ENCODE peak calls at places on chromosomes 6 and 20, in ten cellular contexts. B is dorsolateral prefrontal cortex; O is heart right ventricle; C is cerebellum; I is ACHN; F is stimulated activated CD4-positive, alpha-beta T cell treated with anti-CD3 and anti-CD28 coated beads, Interleukin-2, amount 100 ng/mL, for 24 hours; Y is upper lobe of right lung; S is endothelial cell; U is sigmoid colon; Q is left colon. H is an unnamed sample.

GRCh38 chr6:21800948-21801438 is 207.4 kb downstream of the SOX4 start:
- DNase-seq in O (no peak), B (no peak), I (peak), S (no peak), C (no peak), Y (no peak), F (no peak), U (no peak), Q (no peak), H (no peak)

GRCh38 chr20:709421-709820 is 33.8 kb upstream of the SCRT2 start:
- DNase-seq in B (no peak), O (peak), C (peak), Y (peak), Q (peak), F (no peak), U (peak), S (no peak), I (no peak), H (no peak)

GRCh38 chr6:87723727-87724078 is 21.7 kb upstream of the AKIRIN2 start:
- DNase-seq in U (no peak), B (no peak), Y (no peak), I (no peak), C (no peak), S (no peak), F (no peak), Q (no peak), O (no peak), H (no peak)

GRCh38 chr6:124110514-124110913 is 306.8 kb downstream of the NKAIN2 start:
- DNase-seq in C (no peak), Y (no peak), Q (no peak), O (no peak), S (no peak), I (no peak), F (no peak), U (no peak), B (no peak), H (no peak)

GRCh38 chr6:105596284-105596755 is 193.4 kb upstream of the PREP start:
- DNase-seq in U (no peak), Y (no peak), O (no peak), I (peak), B (no peak), C (no peak), Q (no peak), S (no peak), F (no peak), H (no peak)

GRCh38 chr20:62632575-62632974 is 9.7 kb upstream of the SLCO4A1 start:
- DNase-seq in O (no peak), S (no peak), C (no peak), F (no peak), I (no peak), U (no peak), Y (no peak), Q (no peak), B (no peak), H (no peak)

GRCh38 chr6:37650071-37650481 is 47.6 kb downstream of the MDGA1 start:
- DNase-seq in F (no peak), B (no peak), O (no peak), Q (peak), C (no peak), S (peak), U (no peak), Y (no peak), I (no peak), H (no peak)

GRCh38 chr20:63493563-63494020 is 5.3 kb downstream of the EEF1A2 start:
- DNase-seq in C (no peak), U (no peak), Y (no peak), Q (no peak), I (no peak), F (no peak), O (no peak), B (no peak), S (no peak), H (no peak)

GRCh38 chr6:149938571-149939462 is 3.0 kb upstream of the ULBP2 start:
- DNase-seq in U (no peak), B (no peak), I (peak), C (no peak), Q (peak), F (peak), O (no peak), S (no peak), Y (no peak), H (no peak)

GRCh38 chr6:83600531-83600930 is 88.2 kb downstream of the PRSS35 start:
- DNase-seq in I (no peak), B (no peak), U (no peak), F (no peak), C (no peak), S (no peak), Y (no peak), Q (no peak), O (no peak), H (no peak)

GRCh38 chr6:70834520-70834919 is 122.3 kb downstream of the B3GAT2 start:
- DNase-seq in U (no peak), S (no peak), Y (no peak), Q (no peak), I (no peak), F (no peak), C (no peak), O (no peak), B (no peak), H (no peak)

GRCh38 chr6:163992701-163993100 is 578.2 kb downstream of the QKI start:
- DNase-seq in Y (no peak), U (no peak), I (no peak), F (no peak), B (no peak), O (no peak), C (no peak), S (no peak), Q (no peak), H (no peak)

GRCh38 chr20:64106435-64106961 is 867 bp downstream of the NPBWR2 start:
- DNase-seq in C (no peak), Q (no peak), I (no peak), Y (peak), S (no peak), U (peak), B (no peak), O (no peak), F (no peak), H (no peak)

GRCh38 chr6:21610376-21610775 is 16.8 kb downstream of the SOX4 start:
- DNase-seq in U (no peak), Q (no peak), S (no peak), Y (no peak), B (no peak), F (no peak), O (no peak), C (no peak), I (no peak), H (no peak)

GRCh38 chr6:31780507-31781243 is 3.5 kb upstream of the VWA7 start:
- DNase-seq in C (no peak), O (no peak), F (no peak), B (no peak), S (no peak), U (no peak), I (no peak), Q (no peak), Y (no peak), H (no peak)

GRCh38 chr20:41174782-41175181 is 37.4 kb downstream of the PLCG1 start:
- DNase-seq in O (peak), B (no peak), I (no peak), U (no peak), Q (no peak), C (no peak), F (peak), Y (no peak), S (no peak), H (peak)

GRCh38 chr20:62676976-62677375 is 31.7 kb upstream of the NTSR1 start:
- DNase-seq in S (no peak), Y (no peak), I (no peak), B (no peak), F (no peak), Q (no peak), C (no peak), U (no peak), O (no peak), H (no peak)

GRCh38 chr20:7272512-7272911 is 505.0 kb downstream of the BMP2 start:
- DNase-seq in Y (no peak), C (no peak), S (no peak), Q (no peak), I (peak), O (no peak), U (no peak), F (no peak), B (no peak), H (no peak)

GRCh38 chr6:87277123-87277522 is 45.3 kb upstream of the SMIM8 start:
- DNase-seq in U (no peak), C (no peak), O (no peak), Y (no peak), I (peak), Q (no peak), S (no peak), B (no peak), F (no peak), H (no peak)

GRCh38 chr6:164929155-164929977 is 380.0 kb downstream of the C6orf118 start:
- DNase-seq in U (no peak), S (no peak), Y (no peak), Q (no peak), C (peak), I (no peak), O (no peak), F (no peak), B (no peak), H (no peak)

GRCh38 chr6:138503881-138504680 is 4.8 kb upstream of the NHSL1 start:
- DNase-seq in B (no peak), I (no peak), Y (no peak), C (no peak), S (no peak), U (no peak), F (no peak), O (no peak), Q (no peak), H (no peak)

GRCh38 chr6:13573669-13574110 is 711 bp upstream of the SIRT5 start:
- DNase-seq in I (peak), C (peak), U (peak), F (peak), B (peak), Y (peak), O (peak), Q (peak), S (no peak), H (no peak)

GRCh38 chr6:135567375-135568083 is 70.0 kb upstream of the AHI1 start:
- DNase-seq in Q (no peak), Y (no peak), S (no peak), F (no peak), C (no peak), U (no peak), O (no peak), I (no peak), B (no peak), H (no peak)

GRCh38 chr20:57025261-57025660 is 241.2 kb downstream of the BMP7 start:
- DNase-seq in B (no peak), F (no peak), C (no peak), Y (no peak), S (no peak), U (no peak), Q (no peak), O (no peak), I (no peak), H (peak)

GRCh38 chr20:62702886-62703852 is 5.5 kb upstream of the NTSR1 start:
- DNase-seq in F (peak), I (peak), O (no peak), U (peak), Q (no peak), C (no peak), Y (no peak), B (no peak), S (no peak), H (peak)

GRCh38 chr20:42634096-42634495 is 555.6 kb downstream of the PTPRT start:
- DNase-seq in B (no peak), S (no peak), C (no peak), F (no peak), Q (no peak), Y (no peak), O (no peak), U (no peak), I (no peak), H (no peak)

GRCh38 chr6:55953384-55953783 is 78.0 kb upstream of the BMP5 start:
- DNase-seq in S (no peak), F (no peak), C (peak), U (no peak), Y (no peak), O (no peak), Q (no peak), B (no peak), I (peak), H (no peak)

GRCh38 chr6:159692303-159693127 is 526 bp downstream of the SOD2 start:
- DNase-seq in O (peak), C (peak), U (peak), Y (peak), I (peak), S (peak), Q (peak), F (peak), B (peak), H (peak)

GRCh38 chr6:13147396-13148181 is 180.7 kb downstream of the TBC1D7 start:
- DNase-seq in S (no peak), Y (no peak), Q (no peak), O (no peak), C (no peak), B (no peak), U (no peak), F (no peak), I (no peak), H (no peak)